ENCODE peak calls at places on chromosomes 3 and 15, in six cellular contexts. M is GM20000, L is RWPE1, P is AG08395, K is pancreas, C is EL. G is an unnamed sample.

GRCh38 chr15:95868970-95869369 is 461.5 kb upstream of the NR2F2 start:
- DNase-seq in M (no peak), L (no peak), P (no peak), K (no peak), C (no peak), G (no peak)

GRCh38 chr3:154218728-154219127 is 97.5 kb downstream of the ARHGEF26 start:
- DNase-seq in M (no peak), L (no peak), P (no peak), K (no peak), C (no peak), G (no peak)

GRCh38 chr15:67164811-67165652 is 89.4 kb downstream of the AAGAB start:
- DNase-seq in M (no peak), L (no peak), P (no peak), K (no peak), C (no peak), G (no peak)

GRCh38 chr3:190024912-190025311 is 95.8 kb downstream of the P3H2 start:
- DNase-seq in M (peak), L (no peak), P (no peak), K (no peak), C (peak), G (peak)

GRCh38 chr3:149970716-149971402 is at the start of gene PFN2:
- DNase-seq in M (peak), L (peak), P (peak), K (peak), C (peak), G (peak)

GRCh38 chr15:55703873-55704285 is 39.1 kb downstream of the PRTG start:
- DNase-seq in M (no peak), L (no peak), P (peak), K (no peak), C (peak), G (no peak)

GRCh38 chr3:115165701-115166100 is 18.6 kb upstream of the ZBTB20 start:
- DNase-seq in M (no peak), L (no peak), P (peak), K (no peak), C (peak), G (no peak)

GRCh38 chr3:184932777-184933176 is 120.8 kb downstream of the VPS8 start:
- DNase-seq in M (no peak), L (no peak), P (no peak), K (no peak), C (no peak), G (no peak)

GRCh38 chr3:23916152-23916885 is 471 bp downstream of the NKIRAS1 start:
- DNase-seq in M (no peak), L (peak), P (peak), K (no peak), C (no peak), G (no peak)

GRCh38 chr3:35659808-35660207 is 20.5 kb downstream of the ARPP21 start:
- DNase-seq in M (no peak), L (no peak), P (no peak), K (no peak), C (no peak), G (no peak)

G was measured in NCI-H226.